ENCODE peak calls at places on chromosomes 16 and 17, in six cellular contexts. D, W, O, B, E and U are unnamed samples.

GRCh38 chr16:72705806-72706205 is 342.1 kb downstream of the ZFHX3 start:
- DNase-seq in B (no peak), W (no peak), O (no peak), E (no peak), D (no peak), U (no peak)

GRCh38 chr16:68776821-68777485 is 39.9 kb downstream of the CDH1 start:
- DNase-seq in W (no peak), B (no peak), D (no peak), O (peak), E (no peak), U (no peak)

GRCh38 chr17:78394209-78394608 is 15.8 kb downstream of the PGS1 start:
- DNase-seq in D (no peak), B (no peak), E (no peak), O (no peak), W (no peak), U (no peak)

GRCh38 chr16:79653337-79654000 is 52.9 kb upstream of the MAF start:
- DNase-seq in W (no peak), E (no peak), B (no peak), O (no peak), D (no peak), U (no peak)

GRCh38 chr17:5864910-5865657 is 205.1 kb upstream of the WSCD1 start:
- DNase-seq in B (no peak), W (no peak), O (no peak), D (no peak), E (no peak), U (peak)

GRCh38 chr16:19607610-19608280 is 52.2 kb downstream of the VPS35L start:
- DNase-seq in E (no peak), O (no peak), W (no peak), D (peak), B (peak), U (peak)

GRCh38 chr17:30323895-30324319 is 9.9 kb downstream of the TMIGD1 start:
- DNase-seq in E (no peak), D (no peak), B (no peak), O (no peak), W (no peak), U (no peak)

GRCh38 chr17:57524790-57525543 is 220.1 kb downstream of the CCDC182 start:
- DNase-seq in B (no peak), O (no peak), D (no peak), E (no peak), W (no peak), U (no peak)

GRCh38 chr17:28828294-28829040 is 14.1 kb downstream of the FAM222B start:
- DNase-seq in B (peak), D (no peak), W (no peak), E (no peak), O (no peak), U (no peak)

GRCh38 chr17:72754513-72754912 is 338.0 kb downstream of the SLC39A11 start:
- DNase-seq in B (peak), O (no peak), E (no peak), D (no peak), W (no peak), U (no peak)

GRCh38 chr17:7282752-7283321 is 1.3 kb downstream of the SLC2A4 start:
- DNase-seq in B (no peak), E (no peak), W (no peak), D (no peak), O (no peak), U (no peak)

GRCh38 chr16:67311607-67312449 is 14.7 kb downstream of the KCTD19 start:
- DNase-seq in E (no peak), W (no peak), O (peak), B (peak), D (peak), U (no peak)
- H3K23ac ChIP-seq in E (no peak), W (no peak), O (no peak), B (peak), D (no peak), U (no peak)

GRCh38 chr17:11554042-11554441 is 44.2 kb upstream of the DNAH9 start:
- DNase-seq in W (no peak), O (no peak), E (no peak), B (no peak), D (no peak), U (no peak)
- H2BK5ac ChIP-seq in W (no peak), O (no peak), E (no peak), B (no peak), D (no peak), U (no peak)

DNA sequence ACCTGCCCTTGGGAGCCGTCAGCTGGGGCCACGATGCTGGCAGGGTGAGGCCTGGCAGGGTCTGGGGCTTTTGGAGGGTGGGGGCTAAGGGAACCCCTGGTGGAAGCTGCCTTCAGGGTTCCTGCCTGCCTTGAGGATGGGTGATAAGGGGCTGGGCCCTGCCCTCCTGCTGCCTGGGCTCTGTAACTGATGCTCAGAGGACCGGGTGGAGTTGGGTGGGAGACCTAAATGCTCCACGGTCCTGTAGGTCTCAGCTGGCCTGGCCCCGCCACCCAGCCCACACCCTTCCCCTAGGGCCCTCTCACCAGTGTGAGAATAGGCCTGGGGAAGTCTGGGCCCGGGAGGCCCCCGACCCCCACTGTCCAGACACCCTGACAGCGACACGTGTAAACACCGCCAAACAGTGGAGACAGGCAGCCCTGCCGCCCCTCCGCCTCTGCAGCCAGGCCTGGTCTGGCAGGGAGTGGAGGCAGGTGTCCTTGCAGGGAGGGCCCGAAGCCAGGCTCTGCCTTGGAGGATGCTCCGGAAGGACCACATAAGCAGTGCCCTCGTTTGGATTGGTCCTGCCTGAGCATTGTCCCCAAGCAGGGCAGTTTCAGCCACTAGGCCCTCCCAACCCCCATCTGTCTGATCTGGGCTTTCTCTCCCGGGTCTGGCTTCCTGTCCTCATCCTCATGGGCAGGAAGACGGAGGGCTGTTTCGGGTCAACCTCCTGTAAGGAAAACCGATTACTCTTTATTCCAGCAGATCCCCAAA is 6.5 kb upstream of the BAHCC1 start:
- DNase-seq in D (no peak), W (no peak), B (no peak), O (peak), E (no peak), U (peak)
- H3K4me3 ChIP-seq in D (no peak), W (no peak), B (no peak), O (peak), E (no peak), U (no peak)

DNA sequence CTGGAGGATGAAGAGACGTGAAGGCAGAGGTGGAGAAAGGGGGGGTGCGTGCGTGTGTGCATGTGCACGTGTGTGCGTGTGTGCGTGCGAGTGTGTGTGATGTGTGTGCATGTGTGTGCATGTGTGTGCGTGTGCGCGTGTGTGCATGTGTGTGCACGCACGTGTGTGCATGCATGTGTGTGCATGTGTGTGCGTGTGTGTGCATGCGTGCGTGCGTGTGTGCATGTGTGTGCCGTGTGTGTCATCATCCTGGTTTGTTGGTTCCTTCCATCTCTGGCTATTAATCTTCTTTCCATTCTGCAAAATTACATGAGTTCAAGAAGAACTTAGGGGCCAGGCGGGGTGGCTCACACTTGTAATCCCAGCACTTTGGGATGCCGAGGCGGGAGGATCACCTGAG is 17.0 kb upstream of the RPL38 start:
- DNase-seq in E (no peak), D (no peak), B (no peak), O (no peak), W (no peak), U (no peak)
- H3K23ac ChIP-seq in E (peak), D (no peak), B (no peak), O (no peak), W (no peak), U (no peak)

DNA sequence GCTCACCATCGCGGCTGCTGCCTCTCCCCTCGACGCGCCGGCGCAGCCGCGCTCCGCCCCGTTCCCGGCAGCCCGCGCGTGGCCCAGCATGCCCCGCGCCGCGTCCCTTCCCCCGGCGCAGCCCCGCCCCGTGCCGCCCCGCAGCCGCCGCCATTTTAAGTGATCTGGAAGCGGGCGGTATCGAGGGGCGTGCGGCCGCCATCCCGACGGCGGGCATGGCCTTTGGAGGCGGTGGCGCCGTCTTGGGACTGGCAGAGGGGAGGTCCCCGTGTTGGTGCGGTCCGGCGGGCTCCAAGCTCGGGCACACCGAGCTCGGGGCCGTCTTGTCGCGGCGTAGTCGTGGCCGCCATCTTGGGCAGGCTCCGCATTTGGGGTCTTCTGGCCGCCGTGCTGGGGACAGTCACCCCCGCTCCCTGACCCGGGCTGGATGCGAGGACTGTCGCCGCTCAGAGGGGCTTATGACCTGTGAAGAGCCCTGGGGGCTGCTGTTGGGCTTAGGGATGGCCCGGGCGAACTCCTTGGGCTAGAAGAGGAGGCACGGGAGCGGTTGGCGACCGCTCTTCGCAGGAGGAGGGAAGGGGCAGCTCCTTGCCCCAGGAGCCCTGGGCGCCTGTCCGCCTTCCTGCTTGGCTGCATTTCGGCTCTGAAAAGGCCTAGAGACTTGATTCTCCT is at the start of gene ELOB:
- DNase-seq in W (no peak), E (peak), D (peak), O (peak), B (peak), U (peak)
- H2BK5ac ChIP-seq in W (peak), E (peak), D (peak), O (peak), B (peak), U (peak)

DNA sequence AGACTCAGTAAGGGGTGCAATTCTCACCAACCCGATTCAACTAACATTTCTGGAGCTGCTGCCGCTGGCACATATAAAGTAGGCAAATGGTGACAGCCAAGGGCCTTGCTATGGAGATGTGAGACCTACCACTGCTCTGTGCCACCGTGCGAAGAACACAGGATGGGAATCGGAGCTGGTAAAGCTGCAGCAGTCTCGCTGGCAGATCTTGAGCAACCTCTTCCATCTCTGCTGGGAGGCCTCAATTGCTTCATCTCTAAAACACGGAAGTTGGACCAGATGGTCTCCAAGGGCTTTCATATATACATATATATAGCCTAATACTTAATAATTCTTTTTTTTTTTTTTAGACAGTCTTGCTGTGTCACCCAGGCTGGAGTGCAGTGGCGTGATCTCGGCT is 128.9 kb upstream of the RCVRN start:
- DNase-seq in B (no peak), O (no peak), D (no peak), E (no peak), W (no peak), U (no peak)
- H3K4me3 ChIP-seq in B (no peak), O (no peak), D (no peak), E (no peak), W (no peak), U (no peak)

GRCh38 chr17:75667825-75668224 is 687 bp downstream of the SAP30BP start:
- DNase-seq in B (no peak), W (no peak), O (no peak), D (no peak), E (no peak), U (no peak)
- H3K23ac ChIP-seq in B (peak), W (no peak), O (no peak), D (no peak), E (no peak), U (no peak)